ENCODE peak calls at places on chromosomes 2 and 18, in four cellular contexts. F, T, U and I are unnamed samples.

GRCh38 chr2:171523339-171523931 is 1.2 kb downstream of the CYBRD1 start:
- DNase-seq in T (peak; percentile 68), U (peak; percentile 66), F (peak; percentile 61), I (peak; percentile 91)

GRCh38 chr2:54106631-54107454 is 8.6 kb upstream of the ACYP2 start:
- DNase-seq in F (peak; percentile 25), T (peak; percentile 61), U (no peak), I (no peak)

GRCh38 chr2:237978058-237978712 is 11.4 kb downstream of the UBE2F start:
- DNase-seq in F (peak; percentile 30), U (no peak), T (no peak), I (no peak)

GRCh38 chr2:44715671-44716077 is 225.8 kb upstream of the SIX3 start:
- DNase-seq in T (peak; percentile 57), F (no peak), U (no peak), I (no peak)

GRCh38 chr2:195664528-195664927 is 7.5 kb downstream of the SLC39A10 start:
- DNase-seq in T (no peak), U (no peak), F (no peak), I (no peak)

GRCh38 chr2:180359522-180360282 is 352.6 kb upstream of the CWC22 start:
- DNase-seq in U (no peak), F (peak; percentile 6), T (no peak), I (no peak)

GRCh38 chr2:61493523-61493942 is 22.6 kb upstream of the USP34 start:
- DNase-seq in U (no peak), F (no peak), T (peak; percentile 51), I (no peak)

GRCh38 chr2:173159794-173160463 is 84.3 kb downstream of the MAP3K20 start:
- DNase-seq in T (peak; percentile 97), U (peak; percentile 97), F (peak; percentile 89), I (peak; percentile 94)

GRCh38 chr2:72999729-73000725 is 71.5 kb downstream of the SFXN5 start:
- DNase-seq in T (peak; percentile 11), U (no peak), F (no peak), I (peak; percentile 38)

GRCh38 chr2:111534816-111535803 is 348.9 kb downstream of the ANAPC1 start:
- DNase-seq in T (peak; percentile 18), F (no peak), U (no peak), I (no peak)

GRCh38 chr18:76205906-76206305 is 289.1 kb downstream of the ZNF516 start:
- DNase-seq in U (no peak), T (no peak), F (no peak), I (no peak)

GRCh38 chr2:167748536-167748935 is 498.9 kb downstream of the STK39 start:
- DNase-seq in U (no peak), T (no peak), F (no peak), I (no peak)

GRCh38 chr2:137228566-137228965 is 463.2 kb downstream of the THSD7B start:
- DNase-seq in F (no peak), U (no peak), T (peak; percentile 40), I (no peak)

GRCh38 chr2:224268441-224268840 is 133.5 kb downstream of the FAM124B start:
- DNase-seq in T (peak; percentile 80), U (no peak), F (peak; percentile 6), I (no peak)

GRCh38 chr2:180133736-180134135 is 126.6 kb upstream of the CWC22 start:
- DNase-seq in U (no peak), F (no peak), T (no peak), I (no peak)

GRCh38 chr2:128054104-128054503 is 26.2 kb upstream of the SAP130 start:
- DNase-seq in U (no peak), T (no peak), F (no peak), I (no peak)

GRCh38 chr2:217150236-217150635 is 290.4 kb upstream of the TNP1 start:
- DNase-seq in F (no peak), U (no peak), T (no peak), I (no peak)

GRCh38 chr2:41968182-41968578 is 79.6 kb upstream of the PKDCC start:
- DNase-seq in T (no peak), F (no peak), U (no peak), I (no peak)

GRCh38 chr2:25226827-25227226 is 58.4 kb upstream of the POMC start:
- DNase-seq in T (no peak), U (no peak), F (no peak), I (no peak)

GRCh38 chr18:75210274-75211001 is at the start of gene TSHZ1:
- DNase-seq in F (peak; percentile 90), T (peak; percentile 81), U (no peak), I (no peak)

GRCh38 chr2:238100049-238100820 is at the start of gene ESPNL:
- DNase-seq in T (no peak), F (no peak), U (no peak), I (no peak)

GRCh38 chr2:229270551-229271410 is at the start of gene PID1:
- DNase-seq in U (no peak), T (no peak), F (peak; percentile 42), I (peak; percentile 80)

GRCh38 chr18:77116201-77117080 is 16.1 kb downstream of the MBP start:
- DNase-seq in F (no peak), T (no peak), U (no peak), I (peak; percentile 28)

GRCh38 chr2:12167525-12168317 is 421.3 kb downstream of the LPIN1 start:
- DNase-seq in U (no peak), T (no peak), F (peak; percentile 8), I (no peak)

GRCh38 chr2:56108806-56109205 is 75.0 kb upstream of the CCDC85A start:
- DNase-seq in U (no peak), F (peak; percentile 6), T (no peak), I (no peak)
- TF ChIP-seq CTCF in U (no peak), F (no peak), T (peak; percentile 15), I (no peak)

GRCh38 chr18:79186649-79187048 is 117.5 kb downstream of the ATP9B start:
- DNase-seq in T (no peak), F (no peak), U (no peak), I (no peak)
- H3K27ac ChIP-seq in T (no peak overlapping the region), F (no peak overlapping the region), U (no peak overlapping the region), I (no peak overlapping the region)

GRCh38 chr2:188316354-188316753 is 24.7 kb downstream of the GULP1 start:
- DNase-seq in T (no peak), F (no peak), U (no peak), I (no peak)
- H3K4me3 ChIP-seq in T (no peak overlapping the region), F (no peak overlapping the region), U (no peak overlapping the region), I (no peak overlapping the region)

DNA sequence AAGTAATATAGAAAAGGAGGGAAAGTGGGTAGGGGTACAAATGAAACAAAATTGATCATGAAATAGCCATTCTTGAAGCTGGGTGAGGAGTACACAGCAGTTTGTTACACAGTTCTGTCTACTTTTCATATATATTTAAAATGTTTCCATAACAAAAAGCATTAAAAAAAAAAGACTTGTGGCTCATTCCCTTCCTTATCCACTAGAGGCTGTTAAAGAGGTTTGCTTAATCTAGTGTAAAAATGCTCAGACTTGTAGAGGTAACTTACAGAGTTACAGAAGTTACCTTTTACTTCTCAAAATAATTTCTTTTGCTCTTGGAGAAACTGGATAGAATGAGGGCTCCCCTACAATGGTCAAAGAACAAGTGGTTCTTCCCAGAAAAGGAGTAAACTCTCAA is 8.1 kb upstream of the WIPF1 start:
- DNase-seq in T (no peak), U (no peak), F (no peak), I (no peak)
- TF ChIP-seq CTCF in T (peak; percentile 39), U (peak; percentile 57), F (no peak), I (no peak)